ENCODE peak calls at places on chromosomes 1 and 21, in eight cellular contexts. One of them, this sample, is unnamed.

GRCh38 chr1:43082701-43083100 is 89.4 kb downstream of the EBNA1BP2 start:
- DNase-seq in mesendoderm: no peak
- DNase-seq in C1 segment of cervical spinal cord: no peak
- DNase-seq in suprapubic skin: no peak
- DNase-seq in foreskin melanocyte: no peak
- DNase-seq in mucosa of descending colon: no peak
- DNase-seq in NCI-H2107: no peak
- DNase-seq in Right ventricle myocardium superior: no peak
- DNase-seq in this sample: no peak

GRCh38 chr1:1938613-1939295 is 19.7 kb upstream of the TMEM52 start:
- DNase-seq in C1 segment of cervical spinal cord: no peak
- DNase-seq in foreskin melanocyte: no peak
- DNase-seq in suprapubic skin: no peak
- DNase-seq in NCI-H2107: no peak
- DNase-seq in mesendoderm: no peak
- DNase-seq in Right ventricle myocardium superior: peak
- DNase-seq in mucosa of descending colon: no peak
- DNase-seq in this sample: no peak

GRCh38 chr1:228478326-228478725 is 8.9 kb upstream of the RNF187 start:
- DNase-seq in Right ventricle myocardium superior: no peak
- DNase-seq in NCI-H2107: no peak
- DNase-seq in mucosa of descending colon: no peak
- DNase-seq in foreskin melanocyte: no peak
- DNase-seq in suprapubic skin: no peak
- DNase-seq in mesendoderm: peak
- DNase-seq in C1 segment of cervical spinal cord: no peak
- DNase-seq in this sample: no peak

GRCh38 chr1:7628273-7628672 is 142.8 kb upstream of the VAMP3 start:
- DNase-seq in foreskin melanocyte: no peak
- DNase-seq in suprapubic skin: no peak
- DNase-seq in Right ventricle myocardium superior: peak
- DNase-seq in C1 segment of cervical spinal cord: no peak
- DNase-seq in mesendoderm: no peak
- DNase-seq in mucosa of descending colon: no peak
- DNase-seq in NCI-H2107: no peak
- DNase-seq in this sample: no peak

GRCh38 chr1:244049142-244049968 is 1.7 kb upstream of the ZBTB18 start:
- DNase-seq in mucosa of descending colon: peak
- DNase-seq in foreskin melanocyte: no peak
- DNase-seq in Right ventricle myocardium superior: peak
- DNase-seq in suprapubic skin: no peak
- DNase-seq in NCI-H2107: peak
- DNase-seq in mesendoderm: peak
- DNase-seq in C1 segment of cervical spinal cord: peak
- DNase-seq in this sample: no peak

GRCh38 chr1:63262148-63262770 is 60.1 kb upstream of the FOXD3 start:
- DNase-seq in NCI-H2107: no peak
- DNase-seq in suprapubic skin: no peak
- DNase-seq in C1 segment of cervical spinal cord: no peak
- DNase-seq in foreskin melanocyte: no peak
- DNase-seq in mucosa of descending colon: no peak
- DNase-seq in Right ventricle myocardium superior: no peak
- DNase-seq in mesendoderm: peak
- DNase-seq in this sample: no peak

GRCh38 chr1:151477066-151477465 is 17.8 kb upstream of the POGZ start:
- DNase-seq in suprapubic skin: no peak
- DNase-seq in Right ventricle myocardium superior: no peak
- DNase-seq in foreskin melanocyte: no peak
- DNase-seq in C1 segment of cervical spinal cord: no peak
- DNase-seq in mesendoderm: no peak
- DNase-seq in NCI-H2107: no peak
- DNase-seq in mucosa of descending colon: no peak
- DNase-seq in this sample: no peak

GRCh38 chr1:207077470-207078377 is 10.9 kb upstream of the C4BPB start:
- DNase-seq in mucosa of descending colon: peak
- DNase-seq in foreskin melanocyte: peak
- DNase-seq in mesendoderm: peak
- DNase-seq in C1 segment of cervical spinal cord: peak
- DNase-seq in NCI-H2107: peak
- DNase-seq in Right ventricle myocardium superior: no peak
- DNase-seq in suprapubic skin: no peak
- DNase-seq in this sample: peak

GRCh38 chr1:39596163-39596562 is 19.6 kb upstream of the PABPC4 start:
- DNase-seq in C1 segment of cervical spinal cord: no peak
- DNase-seq in NCI-H2107: no peak
- DNase-seq in foreskin melanocyte: no peak
- DNase-seq in mesendoderm: no peak
- DNase-seq in Right ventricle myocardium superior: no peak
- DNase-seq in suprapubic skin: no peak
- DNase-seq in mucosa of descending colon: no peak
- DNase-seq in this sample: no peak

GRCh38 chr21:15837603-15838002 is 107.8 kb downstream of the USP25 start:
- DNase-seq in mesendoderm: no peak
- DNase-seq in C1 segment of cervical spinal cord: no peak
- DNase-seq in NCI-H2107: no peak
- DNase-seq in suprapubic skin: no peak
- DNase-seq in Right ventricle myocardium superior: no peak
- DNase-seq in mucosa of descending colon: no peak
- DNase-seq in foreskin melanocyte: no peak
- DNase-seq in this sample: no peak

GRCh38 chr1:220711086-220711809 is 21.1 kb downstream of the C1orf115 start:
- DNase-seq in foreskin melanocyte: no peak
- DNase-seq in mesendoderm: no peak
- DNase-seq in C1 segment of cervical spinal cord: no peak
- DNase-seq in suprapubic skin: no peak
- DNase-seq in Right ventricle myocardium superior: no peak
- DNase-seq in NCI-H2107: no peak
- DNase-seq in mucosa of descending colon: no peak
- DNase-seq in this sample: no peak

This sample was measured in mucosa of gallbladder.